ENCODE peak calls at places on chromosomes 6 and 20, in ten cellular contexts. R is neural crest cell, Y is HCT116, N is GM23338, F is lower lobe of right lung, B is cardiac muscle cell, J is nephron progenitor cell, I is pancreas, A is A673, O is astrocyte. H is an unnamed sample.

GRCh38 chr6:43076928-43077809 is 1.1 kb downstream of the PTK7 start:
- DNase-seq in R (peak), O (peak), A (peak), I (peak), Y (no peak), J (peak), F (peak), B (peak), N (peak), H (no peak)

GRCh38 chr20:37890643-37891042 is 12.3 kb upstream of the VSTM2L start:
- DNase-seq in O (no peak), A (no peak), Y (no peak), N (no peak), I (no peak), J (no peak), B (no peak), F (no peak), R (no peak), H (no peak)

GRCh38 chr20:18588554-18589043 is 745 bp downstream of the DTD1 start:
- DNase-seq in I (peak), J (peak), Y (no peak), B (no peak), A (no peak), N (peak), F (no peak), R (no peak), O (no peak), H (no peak)

GRCh38 chr20:62219101-62219991 is 732 bp downstream of the HRH3 start:
- DNase-seq in B (no peak), J (no peak), Y (no peak), R (no peak), A (no peak), I (no peak), F (no peak), N (peak), O (no peak), H (no peak)

GRCh38 chr6:1348675-1349074 is 36.8 kb downstream of the FOXQ1 start:
- DNase-seq in I (no peak), O (peak), J (no peak), B (peak), F (peak), Y (no peak), R (no peak), N (peak), A (peak), H (no peak)

GRCh38 chr6:89999154-89999553 is 104.9 kb downstream of the GJA10 start:
- DNase-seq in A (peak), O (peak), B (peak), R (no peak), Y (peak), J (no peak), N (no peak), F (no peak), I (no peak), H (no peak)

GRCh38 chr6:119119989-119120388 is 41.5 kb upstream of the FAM184A start:
- DNase-seq in F (no peak), A (peak), I (no peak), J (no peak), B (peak), R (no peak), O (peak), N (no peak), Y (no peak), H (peak)

GRCh38 chr20:64224344-64225165 is 31.0 kb upstream of the PCMTD2 start:
- DNase-seq in R (no peak), O (peak), B (peak), A (peak), J (no peak), N (no peak), I (no peak), F (no peak), Y (no peak), H (no peak)

GRCh38 chr6:163459536-163459935 is 45.0 kb downstream of the QKI start:
- DNase-seq in I (no peak), N (no peak), J (no peak), Y (no peak), A (no peak), R (no peak), O (peak), F (no peak), B (no peak), H (no peak)

GRCh38 chr6:5619249-5619648 is 357.9 kb downstream of the FARS2 start:
- DNase-seq in J (no peak), F (no peak), Y (no peak), A (no peak), I (no peak), O (no peak), B (no peak), N (no peak), R (no peak), H (no peak)

GRCh38 chr6:153767127-153767526 is 271.9 kb upstream of the OPRM1 start:
- DNase-seq in F (no peak), N (no peak), A (no peak), I (no peak), R (no peak), B (no peak), J (no peak), Y (no peak), O (no peak), H (no peak)

GRCh38 chr6:141780296-141780695 is 352.4 kb upstream of the GJE1 start:
- DNase-seq in Y (no peak), O (no peak), A (no peak), B (no peak), I (no peak), R (no peak), J (no peak), N (no peak), F (no peak), H (no peak)

GRCh38 chr6:119479860-119480655 is 130.5 kb upstream of the MAN1A1 start:
- DNase-seq in F (no peak), A (peak), R (no peak), O (peak), N (no peak), Y (no peak), B (peak), I (no peak), J (no peak), H (no peak)

GRCh38 chr6:144006731-144007454 is 1.2 kb downstream of the PLAGL1 start:
- DNase-seq in B (peak), I (peak), O (peak), F (no peak), A (no peak), N (peak), R (no peak), J (peak), Y (peak), H (no peak)

GRCh38 chr20:53809242-53809641 is 215.6 kb upstream of the ZNF217 start:
- DNase-seq in J (no peak), R (no peak), A (no peak), Y (no peak), O (no peak), I (no peak), F (no peak), B (no peak), N (no peak), H (no peak)

GRCh38 chr20:17515053-17515452 is 16.1 kb downstream of the BFSP1 start:
- DNase-seq in R (no peak), F (no peak), J (no peak), Y (no peak), B (no peak), N (no peak), O (no peak), A (no peak), I (no peak), H (no peak)

GRCh38 chr6:119454694-119455093 is 105.1 kb upstream of the MAN1A1 start:
- DNase-seq in Y (no peak), R (no peak), B (peak), N (no peak), A (no peak), O (peak), J (no peak), F (no peak), I (no peak), H (no peak)

GRCh38 chr20:44336725-44337380 is at the start of gene R3HDML:
- DNase-seq in R (no peak), I (peak), B (no peak), J (no peak), N (no peak), F (no peak), Y (no peak), A (no peak), O (no peak), H (no peak)

GRCh38 chr6:113701552-113702254 is 155.4 kb upstream of the MARCKS start:
- DNase-seq in B (peak), I (no peak), N (no peak), J (no peak), A (no peak), O (no peak), F (no peak), Y (no peak), R (no peak), H (no peak)

GRCh38 chr6:79233611-79234149 is 802 bp downstream of the HMGN3 start:
- DNase-seq in J (peak), Y (peak), O (peak), I (peak), A (peak), R (peak), N (peak), B (peak), F (peak), H (peak)

GRCh38 chr6:110538416-110539060 is 62.1 kb upstream of the SLC22A16 start:
- DNase-seq in Y (no peak), A (no peak), I (no peak), O (no peak), B (peak), J (no peak), R (no peak), N (no peak), F (no peak), H (no peak)

GRCh38 chr6:110541701-110542309 is 65.4 kb upstream of the SLC22A16 start:
- DNase-seq in I (no peak), F (no peak), Y (no peak), J (no peak), N (no peak), O (peak), R (no peak), A (no peak), B (peak), H (no peak)

GRCh38 chr6:110534731-110535164 is 58.3 kb upstream of the SLC22A16 start:
- DNase-seq in F (no peak), Y (no peak), J (no peak), N (no peak), I (no peak), B (peak), R (no peak), A (no peak), O (peak), H (no peak)

GRCh38 chr6:110542311-110543024 is 66.1 kb upstream of the SLC22A16 start:
- DNase-seq in O (no peak), N (no peak), A (no peak), I (no peak), B (peak), R (no peak), F (no peak), J (no peak), Y (no peak), H (no peak)

GRCh38 chr6:110537208-110538123 is 61.1 kb upstream of the SLC22A16 start:
- DNase-seq in J (no peak), O (peak), B (peak), N (no peak), A (peak), Y (peak), I (no peak), R (no peak), F (no peak), H (no peak)
- TF ChIP-seq CTCF in J (no peak), O (no peak), B (no peak), N (no peak), A (no peak), Y (no peak), I (no peak), R (no peak), F (no peak), H (no peak)

DNA sequence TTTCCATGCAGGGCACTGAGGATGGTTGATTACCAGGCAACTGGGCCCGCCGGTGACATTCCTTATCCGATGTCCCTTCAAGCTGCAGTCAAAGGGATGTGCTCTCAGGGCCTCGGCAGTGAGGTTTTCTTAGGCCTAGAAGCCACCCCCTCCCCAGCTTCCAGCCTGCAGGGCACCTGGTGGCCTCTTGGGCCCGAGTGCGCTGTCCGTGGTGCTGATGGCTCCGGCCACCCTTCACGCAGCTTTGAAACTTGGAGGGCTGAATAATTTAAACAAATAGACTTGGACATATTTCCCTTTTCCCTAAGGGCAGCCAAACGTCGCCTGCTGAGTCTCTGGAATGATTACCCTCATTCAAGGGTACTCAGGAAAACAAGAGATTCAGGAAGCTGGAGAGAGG is 8.9 kb upstream of the MLN start:
- DNase-seq in F (peak), A (peak), I (peak), Y (no peak), N (peak), J (peak), R (peak), O (peak), B (peak), H (no peak)
- TF ChIP-seq CTCF in F (peak), A (no peak), I (no peak), Y (no peak), N (peak), J (peak), R (peak), O (peak), B (peak), H (peak)

DNA sequence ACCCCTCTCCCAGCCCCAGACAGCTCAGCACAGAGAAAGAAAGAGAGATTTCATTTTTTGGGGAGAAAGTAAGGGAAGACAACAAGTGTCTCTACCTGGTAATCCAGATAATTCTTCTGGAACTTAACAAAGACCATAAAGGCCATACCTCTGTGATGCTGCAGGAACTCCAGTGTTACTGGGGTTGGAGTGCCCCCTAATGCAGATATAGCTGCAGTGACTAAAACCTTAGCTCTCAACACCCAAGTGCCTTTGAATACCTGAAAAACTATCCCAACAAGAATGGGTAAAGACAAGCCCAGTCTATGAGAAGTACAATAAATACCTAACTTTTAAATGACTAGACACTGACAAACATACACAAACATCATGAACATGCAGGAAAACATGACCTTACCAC is 365.3 kb upstream of the PTCHD4 start:
- DNase-seq in N (peak), F (no peak), R (no peak), Y (no peak), B (peak), A (peak), J (no peak), O (peak), I (no peak), H (no peak)
- TF ChIP-seq CTCF in N (peak), F (no peak), R (peak), Y (peak), B (peak), A (peak), J (peak), O (peak), I (no peak), H (no peak)

GRCh38 chr20:61163027-61163426 is 89.0 kb upstream of the CDH4 start:
- DNase-seq in A (no peak), R (no peak), N (no peak), B (no peak), J (no peak), Y (no peak), O (no peak), I (no peak), F (no peak), H (no peak)

GRCh38 chr20:61157301-61157700 is 94.8 kb upstream of the CDH4 start:
- DNase-seq in B (no peak), O (no peak), R (no peak), N (no peak), F (no peak), Y (no peak), I (no peak), J (no peak), A (no peak), H (no peak)

GRCh38 chr20:61159940-61160688 is 91.9 kb upstream of the CDH4 start:
- DNase-seq in B (no peak), F (no peak), I (no peak), Y (no peak), J (no peak), N (no peak), O (no peak), A (no peak), R (no peak), H (no peak)

GRCh38 chr20:61162506-61162905 is 89.6 kb upstream of the CDH4 start:
- DNase-seq in O (no peak), J (no peak), I (no peak), A (peak), B (no peak), R (no peak), Y (no peak), N (no peak), F (no peak), H (no peak)

GRCh38 chr20:61161649-61162210 is 90.3 kb upstream of the CDH4 start:
- DNase-seq in J (no peak), R (no peak), I (no peak), N (no peak), Y (no peak), O (no peak), B (no peak), F (no peak), A (peak), H (no peak)
- TF ChIP-seq CTCF in J (no peak), R (no peak), I (no peak), N (no peak), Y (no peak), O (no peak), B (no peak), F (no peak), A (peak), H (no peak)

GRCh38 chr6:125231574-125232343 is 70.0 kb downstream of the HDDC2 start:
- DNase-seq in A (no peak), O (no peak), F (no peak), J (no peak), Y (no peak), I (no peak), B (no peak), R (no peak), N (no peak), H (no peak)

GRCh38 chr6:125233216-125233615 is 68.6 kb downstream of the HDDC2 start:
- DNase-seq in N (no peak), O (no peak), F (no peak), B (no peak), A (no peak), J (no peak), R (no peak), I (no peak), Y (no peak), H (no peak)

GRCh38 chr6:125232466-125232865 is 69.3 kb downstream of the HDDC2 start:
- DNase-seq in O (peak), J (no peak), A (no peak), B (peak), I (no peak), F (no peak), R (no peak), N (no peak), Y (no peak), H (no peak)

GRCh38 chr6:125237764-125238163 is 64.0 kb downstream of the HDDC2 start:
- DNase-seq in A (no peak), N (no peak), O (no peak), B (no peak), R (no peak), J (no peak), Y (no peak), I (no peak), F (no peak), H (no peak)

DNA sequence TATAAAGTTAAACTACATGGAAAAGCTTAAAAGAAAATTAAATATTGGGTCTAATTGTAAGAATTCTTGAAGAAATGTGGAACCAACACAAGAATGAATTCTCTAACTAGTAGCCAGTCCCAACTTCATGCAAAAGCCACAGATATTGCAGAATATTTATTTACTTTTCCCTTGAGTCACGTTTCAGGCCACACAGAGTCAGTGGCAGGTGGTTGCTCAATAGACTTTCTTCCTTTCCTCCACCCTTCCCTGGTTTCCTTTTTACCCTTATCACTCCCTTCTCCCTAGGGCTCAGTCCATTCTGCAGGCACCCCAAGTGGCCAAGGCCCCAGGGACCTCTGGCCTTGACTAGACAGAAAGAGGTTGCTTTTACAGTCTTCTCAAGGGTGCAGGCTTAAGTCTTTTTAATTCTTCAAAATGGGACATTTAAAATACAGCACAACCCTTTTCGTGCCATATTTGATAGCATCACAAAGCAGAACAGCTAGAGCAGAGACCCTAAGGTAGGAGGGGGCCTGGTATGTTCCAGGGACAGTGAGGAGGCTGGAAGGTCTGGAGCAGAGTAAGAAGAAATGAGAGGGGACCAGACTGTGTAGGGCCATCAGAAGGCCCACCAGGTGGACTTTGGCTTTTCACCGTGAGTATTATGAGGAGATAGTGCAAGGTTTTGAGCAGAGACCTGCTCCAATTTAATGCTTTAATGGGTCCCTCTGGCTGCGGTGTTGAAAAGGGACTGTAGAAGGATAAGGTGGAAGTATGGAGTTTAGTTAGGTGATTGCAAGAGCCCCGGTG is 65.0 kb downstream of the HDDC2 start:
- DNase-seq in J (no peak), N (no peak), O (no peak), I (no peak), A (no peak), B (peak), F (no peak), Y (no peak), R (no peak), H (no peak)
- TF ChIP-seq CTCF in J (no peak), N (no peak), O (no peak), I (no peak), A (no peak), B (no peak), F (no peak), Y (no peak), R (no peak), H (no peak)

H was measured in CD14-positive monocyte.